ENCODE peak calls at places on chromosomes 3 and 15, in seven cellular contexts. X, R, N, Y, V, G and A are unnamed samples. For H3K4me1, the result is how much of the 10 kb centered on the place peaks cover.

GRCh38 chr3:42612928-42613327 is 12.4 kb downstream of the NKTR start:
- DNase-seq in X (no peak), R (no peak), N (no peak), Y (no peak), V (no peak), G (no peak), A (no peak)

GRCh38 chr3:185584681-185585080 is 1.4 kb upstream of the SENP2 start:
- DNase-seq in X (no peak), R (no peak), N (no peak), Y (no peak), V (peak), G (no peak), A (no peak)

GRCh38 chr15:32849769-32850668 is 132.2 kb downstream of the GREM1 start:
- DNase-seq in X (no peak), R (no peak), N (no peak), Y (no peak), V (no peak), G (no peak), A (no peak)

GRCh38 chr3:58176827-58177489 is 33.8 kb downstream of the DNASE1L3 start:
- DNase-seq in X (no peak), R (no peak), N (no peak), Y (no peak), V (no peak), G (no peak), A (no peak)

GRCh38 chr3:70120360-70120966 is 120.9 kb downstream of the SAMMSON start:
- DNase-seq in X (peak), R (no peak), N (peak), Y (no peak), V (peak), G (peak), A (no peak)

GRCh38 chr15:70777156-70777926 is 14.0 kb upstream of the UACA start:
- DNase-seq in X (no peak), R (no peak), N (no peak), Y (no peak), V (no peak), G (peak), A (no peak)

GRCh38 chr3:44342191-44342790 is 3.7 kb downstream of the TCAIM start:
- DNase-seq in X (no peak), R (no peak), N (no peak), Y (no peak), V (no peak), G (no peak), A (no peak)

GRCh38 chr15:31574761-31575160 is 248.1 kb downstream of the KLF13 start:
- DNase-seq in X (no peak), R (no peak), N (no peak), Y (no peak), V (no peak), G (no peak), A (peak)

GRCh38 chr15:99998661-99999101 is 265.4 kb upstream of the LYSMD4 start:
- DNase-seq in X (no peak), R (peak), N (no peak), Y (no peak), V (no peak), G (no peak), A (no peak)

GRCh38 chr3:138950006-138950644 is 3.1 kb downstream of the FOXL2NB start:
- DNase-seq in X (peak), R (no peak), N (no peak), Y (no peak), V (no peak), G (peak), A (no peak)

GRCh38 chr15:91133511-91133910 is 33.5 kb downstream of the SV2B start:
- DNase-seq in X (no peak), R (no peak), N (no peak), Y (no peak), V (no peak), G (no peak), A (no peak)

GRCh38 chr3:63029921-63030320 is 154.7 kb upstream of the CADPS start:
- DNase-seq in X (no peak), R (no peak), N (no peak), Y (no peak), V (no peak), G (no peak), A (no peak)

GRCh38 chr3:63030666-63031065 is 155.4 kb upstream of the CADPS start:
- DNase-seq in X (no peak), R (no peak), N (no peak), Y (no peak), V (no peak), G (no peak), A (no peak)

GRCh38 chr3:63029326-63029725 is 154.1 kb upstream of the CADPS start:
- DNase-seq in X (no peak), R (no peak), N (no peak), Y (no peak), V (no peak), G (no peak), A (no peak)

GRCh38 chr3:63034106-63034505 is 158.9 kb upstream of the CADPS start:
- DNase-seq in X (no peak), R (no peak), N (no peak), Y (no peak), V (no peak), G (no peak), A (no peak)

DNA sequence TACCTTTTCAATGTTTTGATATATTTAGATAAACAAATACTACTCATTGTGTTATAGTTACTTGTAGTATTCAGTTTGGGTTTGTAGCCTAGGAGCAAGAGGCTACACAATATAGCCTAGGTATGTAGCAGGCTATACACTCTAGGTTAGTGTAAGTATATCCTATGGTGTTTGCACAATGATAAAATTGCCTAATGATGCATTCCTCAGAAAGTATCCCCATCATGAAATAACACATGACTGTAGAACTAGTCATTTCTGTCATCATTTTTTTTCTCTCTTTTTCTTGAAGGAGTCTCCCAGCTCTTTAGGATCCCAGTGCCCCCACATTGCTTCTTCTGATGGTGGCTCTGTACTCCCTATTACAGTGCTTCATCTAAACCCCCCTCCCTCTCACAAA is 157.7 kb upstream of the CADPS start:
- DNase-seq in X (no peak), R (no peak), N (no peak), Y (no peak), V (no peak), G (no peak), A (no peak)
- TF ChIP-seq POLR2A in X (no peak), R (no peak), N (no peak), Y (no peak), V (no peak), G (no peak), A (no peak)

GRCh38 chr3:10946526-10946925 is 46.0 kb upstream of the SLC6A1 start:
- DNase-seq in X (no peak), R (no peak), N (no peak), Y (no peak), V (no peak), G (no peak), A (no peak)

GRCh38 chr3:10942806-10943205 is 49.7 kb upstream of the SLC6A1 start:
- DNase-seq in X (no peak), R (no peak), N (no peak), Y (no peak), V (no peak), G (no peak), A (no peak)

GRCh38 chr3:10948326-10948725 is 44.2 kb upstream of the SLC6A1 start:
- DNase-seq in X (no peak), R (no peak), N (no peak), Y (no peak), V (no peak), G (no peak), A (no peak)

GRCh38 chr3:10944866-10945265 is 47.7 kb upstream of the SLC6A1 start:
- DNase-seq in X (no peak), R (no peak), N (no peak), Y (no peak), V (no peak), G (no peak), A (no peak)

DNA sequence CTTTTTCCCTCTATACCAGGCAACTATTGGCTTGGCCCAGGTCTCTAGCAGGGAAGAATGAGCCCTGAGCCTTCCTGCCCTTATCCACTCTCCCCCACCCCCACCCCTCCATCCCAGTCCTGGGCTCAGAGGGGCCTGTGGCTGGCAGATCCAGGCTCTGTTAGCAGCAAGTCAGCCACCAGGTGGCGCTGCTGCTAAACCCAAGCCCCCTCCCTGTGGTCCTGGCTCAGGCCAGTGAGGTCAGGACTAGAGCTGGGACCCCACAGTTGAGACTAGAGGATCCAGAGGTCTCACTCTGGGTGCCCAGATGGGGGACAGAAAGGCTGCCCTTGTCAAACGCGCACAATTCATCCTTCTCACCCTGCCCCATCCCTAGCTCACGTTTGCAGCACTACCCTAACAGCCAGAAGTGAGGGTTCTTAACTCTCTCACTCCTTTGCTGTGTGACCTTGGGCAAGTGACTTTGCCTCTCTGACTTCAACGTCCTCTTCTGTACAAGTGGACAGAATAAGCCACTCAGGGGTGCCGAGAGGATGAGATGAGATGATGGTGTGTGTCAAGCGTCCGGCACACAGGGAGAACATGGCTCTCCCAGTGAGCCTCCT is 46.8 kb upstream of the SLC6A1 start:
- DNase-seq in X (peak), R (no peak), N (peak), Y (no peak), V (peak), G (peak), A (no peak)
- H3K4me1 ChIP-seq in X (under half), R (under half), N (under half), Y (under half), V (under half), G (under half), A (under half)

DNA sequence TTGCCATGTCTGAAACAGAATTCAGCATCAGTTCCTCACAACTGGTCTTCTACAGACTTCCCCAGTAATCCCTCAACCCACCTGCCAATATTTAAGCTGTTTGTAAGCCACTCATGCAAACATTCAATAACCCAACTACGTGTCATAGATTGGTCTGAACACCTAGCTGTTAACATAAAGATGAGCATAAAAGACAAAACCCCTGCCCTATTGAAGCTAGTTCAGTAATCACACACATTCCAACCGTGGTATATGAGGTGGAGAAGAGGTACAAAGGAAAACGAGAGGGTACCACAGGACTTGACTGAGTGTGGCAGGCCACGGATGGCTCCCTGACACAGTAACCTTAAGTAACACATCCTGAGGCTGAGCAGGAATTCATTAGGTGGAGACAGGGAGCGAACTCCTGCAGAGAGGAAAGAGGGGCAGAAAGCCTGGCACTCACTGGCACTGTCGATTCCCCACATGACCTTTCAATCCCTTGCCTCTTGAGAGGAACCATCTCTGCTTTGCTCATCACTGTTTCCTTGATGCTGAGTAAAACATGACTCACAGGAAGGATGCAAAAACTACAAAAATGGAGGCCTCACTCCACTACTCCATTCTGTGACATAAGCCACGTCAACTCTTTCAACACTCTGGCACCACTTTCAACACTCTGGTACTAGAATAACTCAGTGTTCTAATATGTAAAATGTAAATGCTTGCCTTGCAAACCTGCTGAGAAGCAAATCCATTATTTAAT is 31.3 kb downstream of the RPN1 start:
- DNase-seq in X (no peak), R (no peak), N (no peak), Y (no peak), V (no peak), G (no peak), A (no peak)
- TF ChIP-seq POLR2A in X (no peak), R (no peak), N (no peak), Y (no peak), V (no peak), G (no peak), A (no peak)

GRCh38 chr3:50623840-50624474 is 7.0 kb downstream of the MAPKAPK3 start:
- DNase-seq in X (peak), R (no peak), N (no peak), Y (no peak), V (no peak), G (no peak), A (no peak)

GRCh38 chr3:50624634-50625033 is 7.7 kb downstream of the MAPKAPK3 start:
- DNase-seq in X (no peak), R (no peak), N (no peak), Y (no peak), V (no peak), G (no peak), A (no peak)

GRCh38 chr3:50625879-50626182 is 8.9 kb downstream of the MAPKAPK3 start:
- DNase-seq in X (no peak), R (no peak), N (no peak), Y (no peak), V (no peak), G (no peak), A (no peak)

GRCh38 chr3:50626406-50626805 is 9.5 kb downstream of the MAPKAPK3 start:
- DNase-seq in X (no peak), R (no peak), N (no peak), Y (no peak), V (no peak), G (no peak), A (no peak)

DNA sequence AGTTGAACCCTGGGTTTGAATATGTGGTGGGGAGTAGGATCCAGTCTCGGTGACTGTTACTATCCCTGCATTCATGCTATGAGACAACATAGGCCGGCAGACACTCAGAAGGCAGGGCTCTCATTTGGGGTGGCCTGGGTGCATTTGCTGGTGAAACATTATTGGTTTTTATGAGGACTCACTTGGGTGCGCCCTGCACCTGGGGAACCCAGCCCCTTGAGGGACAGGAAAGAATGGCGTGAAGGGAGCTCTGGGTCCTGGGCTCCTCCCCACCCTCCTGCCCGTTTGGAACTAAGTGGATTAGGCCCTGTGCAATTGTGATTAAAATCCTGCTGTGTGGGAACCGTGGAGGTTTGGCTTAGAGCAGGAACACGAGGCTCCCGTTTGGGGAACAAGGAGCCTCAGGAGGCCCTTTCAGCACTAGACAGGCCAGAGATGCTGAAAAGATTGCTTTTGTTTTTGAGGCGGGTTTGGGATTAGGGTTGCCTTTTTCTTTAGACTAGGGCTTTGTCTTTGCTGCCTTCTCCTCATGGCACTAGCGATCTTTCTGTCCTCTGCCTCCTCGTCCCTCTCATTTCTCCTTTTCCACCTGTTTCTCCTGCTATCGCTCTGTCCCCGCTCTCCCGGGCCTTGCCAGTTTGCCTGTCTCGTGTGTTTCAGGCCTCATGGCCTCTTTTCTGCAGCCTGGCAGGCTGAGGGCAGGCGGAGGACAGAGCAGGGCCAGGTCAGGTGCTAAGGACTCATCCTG is 8.4 kb downstream of the MAPKAPK3 start:
- DNase-seq in X (no peak), R (no peak), N (no peak), Y (no peak), V (no peak), G (no peak), A (no peak)
- H3K4me1 ChIP-seq in X (under half), R (under half), N (half or more), Y (half or more), V (under half), G (under half), A (half or more)